ENCODE peak calls at places on chromosomes 5 and 9, in nine cellular contexts. N is NT2/D1; V is stimulated activated naive CD8-positive, alpha-beta T cell treated with anti-CD3 and anti-CD28 coated beads, Interleukin-15, Interleukin-2, amounts not matched to agents 100 U/mL and 50 U/mL, for 24 hours; A is nephron progenitor cell; O is frontal cortex; X is neural crest cell; Z is effector memory CD8-positive, alpha-beta T cell; P is DMS153; R is T-helper 17 cell. J is an unnamed sample.

GRCh38 chr9:93731963-93732362 is 155.6 kb downstream of the PHF2 start:
- DNase-seq in A (no peak), O (no peak), V (no peak), R (no peak), X (no peak), N (no peak), P (no peak), Z (no peak), J (no peak)

GRCh38 chr9:92422611-92423010 is 1.7 kb downstream of the OMD start:
- DNase-seq in O (no peak), P (no peak), V (no peak), R (no peak), X (no peak), Z (no peak), N (no peak), A (no peak), J (no peak)

GRCh38 chr5:132055808-132056609 is 4.4 kb upstream of the IL3 start:
- DNase-seq in N (no peak), O (no peak), Z (peak), R (peak), X (no peak), P (no peak), V (peak), A (no peak), J (no peak)

GRCh38 chr5:126866837-126867236 is 89.9 kb downstream of the LMNB1 start:
- DNase-seq in N (no peak), O (no peak), P (no peak), R (no peak), V (no peak), Z (no peak), A (no peak), X (no peak), J (no peak)

GRCh38 chr5:1325870-1326546 is 18.9 kb downstream of the CLPTM1L start:
- DNase-seq in O (no peak), R (no peak), Z (no peak), A (no peak), N (no peak), X (no peak), V (no peak), P (no peak), J (peak)

GRCh38 chr5:10701567-10702039 is 59.4 kb downstream of the DAP start:
- DNase-seq in N (no peak), V (peak), Z (peak), O (no peak), P (peak), X (peak), R (no peak), A (peak), J (no peak)

GRCh38 chr5:168822248-168822744 is 243.1 kb upstream of the PANK3 start:
- DNase-seq in O (no peak), Z (no peak), R (no peak), X (no peak), P (no peak), A (no peak), N (no peak), V (no peak), J (no peak)

GRCh38 chr5:14678773-14679334 is 14.3 kb downstream of the OTULIN start:
- DNase-seq in N (no peak), V (no peak), A (no peak), X (no peak), P (no peak), O (no peak), R (no peak), Z (no peak), J (no peak)

GRCh38 chr5:174091006-174091578 is 45.6 kb downstream of the NSG2 start:
- DNase-seq in N (no peak), X (no peak), A (no peak), Z (no peak), P (no peak), V (no peak), R (no peak), O (no peak), J (no peak)

GRCh38 chr9:38440511-38440910 is 16.3 kb upstream of the IGFBPL1 start:
- DNase-seq in N (no peak), A (no peak), V (no peak), X (no peak), Z (no peak), R (no peak), P (no peak), O (no peak), J (no peak)

GRCh38 chr5:142059304-142059940 is 46.6 kb upstream of the GNPDA1 start:
- DNase-seq in O (no peak), V (no peak), A (no peak), N (no peak), Z (no peak), X (no peak), P (no peak), R (no peak), J (no peak)

GRCh38 chr9:32741706-32742105 is 41.6 kb upstream of the TMEM215 start:
- DNase-seq in O (no peak), N (no peak), V (no peak), R (no peak), Z (no peak), X (no peak), A (no peak), P (no peak), J (no peak)

GRCh38 chr5:15914603-15915002 is 265.0 kb downstream of the MARCHF11 start:
- DNase-seq in V (no peak), R (no peak), A (no peak), N (no peak), P (no peak), X (no peak), Z (no peak), O (no peak), J (no peak)

GRCh38 chr5:59712836-59713487 is 180.6 kb downstream of the PDE4D start:
- DNase-seq in P (no peak), N (no peak), V (no peak), A (no peak), O (no peak), Z (no peak), R (no peak), X (no peak), J (no peak)

GRCh38 chr9:122029898-122030297 is 63.2 kb downstream of the TTLL11 start:
- DNase-seq in Z (no peak), R (no peak), N (no peak), A (no peak), V (no peak), O (no peak), P (no peak), X (no peak), J (no peak)

GRCh38 chr9:125137200-125137599 is 6.1 kb downstream of the SCAI start:
- DNase-seq in A (no peak), R (no peak), N (no peak), X (no peak), P (no peak), O (no peak), Z (no peak), V (no peak), J (peak)

GRCh38 chr9:108953983-108954574 is 19.9 kb downstream of the ABITRAM start:
- DNase-seq in P (peak), O (no peak), Z (no peak), V (no peak), A (no peak), N (peak), X (no peak), R (no peak), J (peak)

GRCh38 chr5:148729182-148729581 is 74.9 kb upstream of the HTR4 start:
- DNase-seq in P (no peak), Z (no peak), N (no peak), O (no peak), A (no peak), X (no peak), V (no peak), R (no peak), J (no peak)

GRCh38 chr5:113119271-113119924 is 142.8 kb downstream of the DCP2 start:
- DNase-seq in X (no peak), A (peak), P (no peak), V (no peak), Z (no peak), R (no peak), O (no peak), N (no peak), J (no peak)

GRCh38 chr5:27706832-27707231 is 668.4 kb upstream of the CDH9 start:
- DNase-seq in R (no peak), X (no peak), N (no peak), Z (no peak), A (no peak), V (no peak), P (no peak), O (no peak), J (no peak)

GRCh38 chr9:136429683-136430590 is 9.7 kb downstream of the INPP5E start:
- DNase-seq in Z (no peak), R (no peak), X (no peak), N (no peak), P (no peak), A (no peak), O (no peak), V (no peak), J (no peak)

GRCh38 chr9:14277202-14277601 is 36.7 kb downstream of the NFIB start:
- DNase-seq in P (no peak), O (no peak), V (no peak), X (no peak), R (no peak), A (no peak), N (no peak), Z (no peak), J (no peak)

GRCh38 chr5:139387611-139388197 is 2.0 kb downstream of the MZB1 start:
- DNase-seq in Z (no peak), R (no peak), X (no peak), N (no peak), A (no peak), V (no peak), O (no peak), P (no peak), J (no peak)

GRCh38 chr9:137920753-137921152 is 43.2 kb downstream of the CACNA1B start:
- DNase-seq in O (no peak), X (no peak), P (no peak), V (no peak), N (no peak), R (no peak), Z (no peak), A (no peak), J (no peak)

GRCh38 chr5:39742916-39743315 is 318.1 kb upstream of the DAB2 start:
- DNase-seq in O (no peak), A (no peak), X (no peak), V (no peak), Z (no peak), N (no peak), R (no peak), P (no peak), J (no peak)

GRCh38 chr5:109921735-109922395 is 232.1 kb downstream of the MAN2A1 start:
- DNase-seq in X (no peak), Z (peak), N (no peak), P (no peak), O (no peak), R (peak), V (peak), A (no peak), J (no peak)

GRCh38 chr5:175627037-175627436 is 30.8 kb upstream of the HRH2 start:
- DNase-seq in Z (no peak), P (no peak), O (no peak), V (no peak), A (no peak), N (no peak), X (no peak), R (no peak), J (no peak)

GRCh38 chr9:105254226-105254625 is 9.8 kb downstream of the SLC44A1 start:
- DNase-seq in A (no peak), X (no peak), Z (no peak), N (no peak), O (no peak), R (no peak), P (peak), V (no peak), J (no peak)

GRCh38 chr5:90297045-90297764 is 112.4 kb downstream of the CETN3 start:
- DNase-seq in N (no peak), X (no peak), P (no peak), O (no peak), Z (no peak), A (no peak), R (no peak), V (no peak), J (no peak)

GRCh38 chr5:159581502-159582249 is 251.4 kb upstream of the IL12B start:
- DNase-seq in Z (no peak), A (no peak), P (peak), N (no peak), V (no peak), R (no peak), X (no peak), O (no peak), J (no peak)

GRCh38 chr9:130707225-130707976 is 13.8 kb downstream of the EXOSC2 start:
- DNase-seq in Z (peak), O (no peak), P (peak), N (peak), A (peak), X (peak), R (peak), V (peak), J (no peak)

GRCh38 chr9:22041792-22042191 is 32.7 kb upstream of the CDKN2B start:
- DNase-seq in A (no peak), X (no peak), O (no peak), R (no peak), Z (no peak), P (no peak), V (no peak), N (no peak), J (no peak)

GRCh38 chr5:96197359-96197758 is 235.7 kb downstream of the PCSK1 start:
- DNase-seq in R (no peak), P (no peak), A (no peak), N (no peak), V (no peak), X (no peak), Z (no peak), O (no peak), J (no peak)

J was measured in BJ.